ENCODE peak calls at places on chromosomes 13 and 19, in seven cellular contexts. D is fibroblast of pulmonary artery, L is iPS DF 6.9, E is suprapubic skin, R is IMR-90, C is erythroblast, S is HTR-8/SVneo. H is an unnamed sample.

GRCh38 chr19:40237791-40238190 is 11.3 kb upstream of the CCNP start:
- DNase-seq in D (no peak), L (no peak), E (no peak), R (no peak), C (no peak), S (no peak), H (no peak)

GRCh38 chr13:37701306-37701705 is 102.7 kb upstream of the POSTN start:
- DNase-seq in D (peak), L (no peak), E (no peak), R (peak), C (no peak), S (no peak), H (no peak)

GRCh38 chr19:47284324-47284899 is 9.7 kb downstream of the INAFM1 start:
- DNase-seq in D (peak), L (no peak), E (no peak), R (peak), C (peak), S (peak), H (no peak)

GRCh38 chr13:65638572-65639168 is 1591.5 kb downstream of the PCDH9 start:
- DNase-seq in D (peak), L (peak), E (no peak), R (peak), C (peak), S (peak), H (no peak)

GRCh38 chr13:43309301-43309700 is 285.9 kb downstream of the DNAJC15 start:
- DNase-seq in D (peak), L (no peak), E (no peak), R (peak), C (no peak), S (no peak), H (no peak)

GRCh38 chr19:10093295-10094186 is 7.4 kb downstream of the SHFL start:
- DNase-seq in D (no peak), L (no peak), E (no peak), R (no peak), C (peak), S (no peak), H (no peak)

GRCh38 chr13:106650690-106651205 is 82.8 kb upstream of the ARGLU1 start:
- DNase-seq in D (no peak), L (no peak), E (no peak), R (no peak), C (no peak), S (no peak), H (no peak)

GRCh38 chr13:88377852-88378251 is 706.7 kb downstream of the SLITRK5 start:
- DNase-seq in D (no peak), L (no peak), E (no peak), R (no peak), C (no peak), S (no peak), H (no peak)

GRCh38 chr19:9323557-9323918 is 441 bp upstream of the ZNF559 start:
- DNase-seq in D (peak), L (no peak), E (no peak), R (peak), C (peak), S (peak), H (peak)

H was measured in psoas muscle.